ENCODE peak calls at places on chromosomes 13 and 19, in six cellular contexts. One of them, this sample, is unnamed.

GRCh38 chr13:23921451-23921888 is 24.2 kb upstream of the C1QTNF9B start:
- DNase-seq in CD4-positive, alpha-beta T cell: no peak
- DNase-seq in effector memory CD8-positive, alpha-beta T cell: peak
- DNase-seq in iPS-NIHi11: peak
- DNase-seq in fibroblast of the conjunctiva: peak
- DNase-seq in brain microvascular endothelial cell: peak
- DNase-seq in this sample: peak

GRCh38 chr13:113070855-113071254 is 34.7 kb upstream of the F7 start:
- DNase-seq in iPS-NIHi11: no peak
- DNase-seq in CD4-positive, alpha-beta T cell: no peak
- DNase-seq in fibroblast of the conjunctiva: no peak
- DNase-seq in brain microvascular endothelial cell: no peak
- DNase-seq in effector memory CD8-positive, alpha-beta T cell: no peak
- DNase-seq in this sample: no peak

GRCh38 chr19:7679771-7680605 is 645 bp upstream of the TRAPPC5 start:
- DNase-seq in fibroblast of the conjunctiva: no peak
- DNase-seq in iPS-NIHi11: no peak
- DNase-seq in CD4-positive, alpha-beta T cell: peak
- DNase-seq in effector memory CD8-positive, alpha-beta T cell: no peak
- DNase-seq in brain microvascular endothelial cell: no peak
- DNase-seq in this sample: no peak

GRCh38 chr13:94988654-94989053 is 276.3 kb upstream of the SOX21 start:
- DNase-seq in fibroblast of the conjunctiva: no peak
- DNase-seq in brain microvascular endothelial cell: no peak
- DNase-seq in CD4-positive, alpha-beta T cell: no peak
- DNase-seq in iPS-NIHi11: peak
- DNase-seq in effector memory CD8-positive, alpha-beta T cell: no peak
- DNase-seq in this sample: peak

GRCh38 chr13:28340272-28340793 is 154.6 kb downstream of the FLT1 start:
- DNase-seq in effector memory CD8-positive, alpha-beta T cell: no peak
- DNase-seq in iPS-NIHi11: no peak
- DNase-seq in CD4-positive, alpha-beta T cell: no peak
- DNase-seq in brain microvascular endothelial cell: peak
- DNase-seq in fibroblast of the conjunctiva: no peak
- DNase-seq in this sample: no peak

GRCh38 chr13:111846396-111847174 is 220.4 kb upstream of the SOX1 start:
- DNase-seq in fibroblast of the conjunctiva: no peak
- DNase-seq in CD4-positive, alpha-beta T cell: no peak
- DNase-seq in effector memory CD8-positive, alpha-beta T cell: no peak
- DNase-seq in iPS-NIHi11: peak
- DNase-seq in brain microvascular endothelial cell: no peak
- DNase-seq in this sample: peak

GRCh38 chr19:37303591-37304171 is 67.2 kb upstream of the ZNF527 start:
- DNase-seq in effector memory CD8-positive, alpha-beta T cell: no peak
- DNase-seq in brain microvascular endothelial cell: no peak
- DNase-seq in CD4-positive, alpha-beta T cell: no peak
- DNase-seq in fibroblast of the conjunctiva: no peak
- DNase-seq in iPS-NIHi11: peak
- DNase-seq in this sample: no peak

GRCh38 chr13:26563713-26564112 is 6.2 kb downstream of the WASF3 start:
- DNase-seq in CD4-positive, alpha-beta T cell: no peak
- DNase-seq in fibroblast of the conjunctiva: no peak
- DNase-seq in brain microvascular endothelial cell: no peak
- DNase-seq in iPS-NIHi11: no peak
- DNase-seq in effector memory CD8-positive, alpha-beta T cell: no peak
- DNase-seq in this sample: no peak

GRCh38 chr13:99265823-99266426 is 7.7 kb upstream of the GPR18 start:
- DNase-seq in CD4-positive, alpha-beta T cell: no peak
- DNase-seq in iPS-NIHi11: peak
- DNase-seq in fibroblast of the conjunctiva: peak
- DNase-seq in brain microvascular endothelial cell: peak
- DNase-seq in effector memory CD8-positive, alpha-beta T cell: peak
- DNase-seq in this sample: no peak

GRCh38 chr19:18450934-18451836 is 13.3 kb upstream of the ISYNA1 start:
- DNase-seq in effector memory CD8-positive, alpha-beta T cell: peak
- DNase-seq in fibroblast of the conjunctiva: peak
- DNase-seq in iPS-NIHi11: peak
- DNase-seq in CD4-positive, alpha-beta T cell: peak
- DNase-seq in brain microvascular endothelial cell: peak
- DNase-seq in this sample: peak

GRCh38 chr13:75175575-75175974 is 306.4 kb downstream of the TBC1D4 start:
- DNase-seq in CD4-positive, alpha-beta T cell: no peak
- DNase-seq in fibroblast of the conjunctiva: no peak
- DNase-seq in brain microvascular endothelial cell: peak
- DNase-seq in effector memory CD8-positive, alpha-beta T cell: no peak
- DNase-seq in iPS-NIHi11: no peak
- DNase-seq in this sample: no peak

GRCh38 chr13:77386046-77386445 is 59.2 kb upstream of the MYCBP2 start:
- DNase-seq in iPS-NIHi11: no peak
- DNase-seq in effector memory CD8-positive, alpha-beta T cell: no peak
- DNase-seq in CD4-positive, alpha-beta T cell: no peak
- DNase-seq in fibroblast of the conjunctiva: no peak
- DNase-seq in brain microvascular endothelial cell: no peak
- DNase-seq in this sample: no peak

GRCh38 chr19:29372921-29373797 is 152.6 kb upstream of the VSTM2B start:
- DNase-seq in fibroblast of the conjunctiva: no peak
- DNase-seq in brain microvascular endothelial cell: no peak
- DNase-seq in effector memory CD8-positive, alpha-beta T cell: no peak
- DNase-seq in CD4-positive, alpha-beta T cell: no peak
- DNase-seq in iPS-NIHi11: no peak
- DNase-seq in this sample: peak

GRCh38 chr19:53915000-53915399 is 5.9 kb downstream of the CACNG7 start:
- DNase-seq in CD4-positive, alpha-beta T cell: no peak
- DNase-seq in fibroblast of the conjunctiva: no peak
- DNase-seq in brain microvascular endothelial cell: no peak
- DNase-seq in effector memory CD8-positive, alpha-beta T cell: no peak
- DNase-seq in iPS-NIHi11: peak
- DNase-seq in this sample: peak

GRCh38 chr19:40607311-40607871 is 6.2 kb downstream of the LTBP4 start:
- DNase-seq in fibroblast of the conjunctiva: no peak
- DNase-seq in brain microvascular endothelial cell: no peak
- DNase-seq in effector memory CD8-positive, alpha-beta T cell: no peak
- DNase-seq in iPS-NIHi11: peak
- DNase-seq in CD4-positive, alpha-beta T cell: no peak
- DNase-seq in this sample: peak

GRCh38 chr13:114080739-114081561 is 51.5 kb downstream of the RASA3 start:
- DNase-seq in effector memory CD8-positive, alpha-beta T cell: no peak
- DNase-seq in fibroblast of the conjunctiva: no peak
- DNase-seq in CD4-positive, alpha-beta T cell: no peak
- DNase-seq in brain microvascular endothelial cell: no peak
- DNase-seq in iPS-NIHi11: no peak
- DNase-seq in this sample: no peak

GRCh38 chr13:104011505-104012270 is 945.5 kb upstream of the SLC10A2 start:
- DNase-seq in iPS-NIHi11: peak
- DNase-seq in brain microvascular endothelial cell: no peak
- DNase-seq in effector memory CD8-positive, alpha-beta T cell: no peak
- DNase-seq in fibroblast of the conjunctiva: no peak
- DNase-seq in CD4-positive, alpha-beta T cell: no peak
- DNase-seq in this sample: peak

GRCh38 chr13:36736119-36736726 is 62.4 kb downstream of the SERTM1 start:
- DNase-seq in effector memory CD8-positive, alpha-beta T cell: no peak
- DNase-seq in fibroblast of the conjunctiva: peak
- DNase-seq in brain microvascular endothelial cell: peak
- DNase-seq in iPS-NIHi11: peak
- DNase-seq in CD4-positive, alpha-beta T cell: no peak
- DNase-seq in this sample: no peak

GRCh38 chr19:2059422-2060201 is 8.6 kb upstream of the MKNK2 start:
- DNase-seq in brain microvascular endothelial cell: peak
- DNase-seq in iPS-NIHi11: no peak
- DNase-seq in effector memory CD8-positive, alpha-beta T cell: no peak
- DNase-seq in fibroblast of the conjunctiva: peak
- DNase-seq in CD4-positive, alpha-beta T cell: no peak
- DNase-seq in this sample: no peak

GRCh38 chr13:110684388-110685056 is 21.4 kb downstream of the CARS2 start:
- DNase-seq in effector memory CD8-positive, alpha-beta T cell: no peak
- DNase-seq in fibroblast of the conjunctiva: no peak
- DNase-seq in iPS-NIHi11: no peak
- DNase-seq in brain microvascular endothelial cell: no peak
- DNase-seq in CD4-positive, alpha-beta T cell: no peak
- DNase-seq in this sample: no peak

GRCh38 chr19:2207991-2208860 is 27.9 kb downstream of the PLEKHJ1 start:
- DNase-seq in CD4-positive, alpha-beta T cell: no peak
- DNase-seq in fibroblast of the conjunctiva: peak
- DNase-seq in effector memory CD8-positive, alpha-beta T cell: no peak
- DNase-seq in brain microvascular endothelial cell: peak
- DNase-seq in iPS-NIHi11: peak
- DNase-seq in this sample: peak

GRCh38 chr13:43057653-43058317 is 34.4 kb downstream of the DNAJC15 start:
- DNase-seq in iPS-NIHi11: no peak
- DNase-seq in fibroblast of the conjunctiva: no peak
- DNase-seq in brain microvascular endothelial cell: peak
- DNase-seq in effector memory CD8-positive, alpha-beta T cell: no peak
- DNase-seq in CD4-positive, alpha-beta T cell: peak
- DNase-seq in this sample: peak

GRCh38 chr13:73429691-73430090 is 370.9 kb downstream of the KLF5 start:
- DNase-seq in brain microvascular endothelial cell: no peak
- DNase-seq in iPS-NIHi11: no peak
- DNase-seq in CD4-positive, alpha-beta T cell: no peak
- DNase-seq in fibroblast of the conjunctiva: no peak
- DNase-seq in effector memory CD8-positive, alpha-beta T cell: no peak
- DNase-seq in this sample: no peak

GRCh38 chr19:35370722-35371121 is at the start of gene GPR42:
- DNase-seq in CD4-positive, alpha-beta T cell: no peak
- DNase-seq in brain microvascular endothelial cell: no peak
- DNase-seq in fibroblast of the conjunctiva: no peak
- DNase-seq in effector memory CD8-positive, alpha-beta T cell: no peak
- DNase-seq in iPS-NIHi11: no peak
- DNase-seq in this sample: no peak

This sample was measured in H9.